ENCODE peak calls at places on chromosomes 3 and 15, in eight cellular contexts. F is RWPE1, V is mesothelial cell of epicardium, C is cardiac muscle cell, U is KG1, P is osteoblast, W is Calu3, O is HCEC 1CT. J is an unnamed sample.

GRCh38 chr3:128701342-128702212 is 24.4 kb upstream of the RAB7A start:
- DNase-seq in W (no peak), O (no peak), U (no peak), V (no peak), F (no peak), P (no peak), C (no peak), J (no peak)

GRCh38 chr3:81776643-81777042 is 15.2 kb upstream of the GBE1 start:
- DNase-seq in W (no peak), C (no peak), F (no peak), P (no peak), O (no peak), V (no peak), U (no peak), J (no peak)

GRCh38 chr3:172448661-172449467 is 608 bp upstream of the GHSR start:
- DNase-seq in F (no peak), P (no peak), C (no peak), W (no peak), O (no peak), V (no peak), U (no peak), J (no peak)

GRCh38 chr15:68980786-68981185 is 33.7 kb upstream of the NOX5 start:
- DNase-seq in V (no peak), U (no peak), F (no peak), C (no peak), O (no peak), W (no peak), P (no peak), J (no peak)

GRCh38 chr3:24365168-24365567 is 129.5 kb downstream of the THRB start:
- DNase-seq in V (no peak), W (peak; percentile 59), F (peak; percentile 70), P (peak; percentile 57), O (peak; percentile 92), U (no peak), C (no peak), J (peak; percentile 84)

GRCh38 chr15:100918034-100918689 is 995 bp upstream of the LRRK1 start:
- DNase-seq in W (peak; percentile 95), C (peak; percentile 80), V (peak; percentile 56), P (peak; percentile 98), F (peak; percentile 91), U (peak; percentile 53), O (peak; percentile 80), J (peak; percentile 61)

GRCh38 chr3:46892285-46893145 is 15.0 kb downstream of the PTH1R start:
- DNase-seq in U (no peak), P (peak; percentile 98), C (peak; percentile 94), W (peak; percentile 71), O (peak; percentile 56), F (peak; percentile 64), V (no peak), J (peak; percentile 34)

GRCh38 chr15:73946046-73946678 is 19.9 kb downstream of the LOXL1 start:
- DNase-seq in P (peak; percentile 15), U (no peak), V (no peak), F (no peak), W (no peak), C (no peak), O (no peak), J (no peak)

GRCh38 chr3:170040283-170040907 is 2.6 kb downstream of the GPR160 start:
- DNase-seq in O (no peak), U (no peak), W (no peak), F (no peak), C (no peak), V (no peak), P (peak; percentile 44), J (no peak)

GRCh38 chr3:50364573-50365079 is 5.3 kb upstream of the TMEM115 start:
- DNase-seq in P (peak; percentile 97), C (no peak), V (peak; percentile 34), U (no peak), W (no peak), O (no peak), F (no peak), J (no peak)

GRCh38 chr3:43995078-43995928 is 246.4 kb upstream of the TOPAZ1 start:
- DNase-seq in U (no peak), O (no peak), C (peak; percentile 41), F (peak; percentile 20), P (peak; percentile 90), V (no peak), W (peak; percentile 33), J (peak; percentile 40)

GRCh38 chr15:52351206-52351907 is 55.8 kb upstream of the MYO5C start:
- DNase-seq in O (no peak), W (no peak), F (no peak), P (peak; percentile 81), C (no peak), V (no peak), U (no peak), J (no peak)